ENCODE peak calls at places on chromosomes 7 and 10, in four cellular contexts. H, G, K and M are unnamed samples.

GRCh38 chr7:35250941-35251340 is 3.0 kb downstream of the TBX20 start:
- DNase-seq in H (no peak), G (no peak), K (no peak), M (no peak)

GRCh38 chr7:47313564-47313963 is 268.3 kb downstream of the TNS3 start:
- DNase-seq in H (no peak), G (no peak), K (no peak), M (no peak)

GRCh38 chr7:155223021-155223420 is 74.7 kb upstream of the INSIG1 start:
- DNase-seq in H (no peak), G (no peak), K (no peak), M (no peak)

GRCh38 chr10:72753760-72754231 is 61.9 kb downstream of the MCU start:
- DNase-seq in H (no peak), G (no peak), K (no peak), M (no peak)

GRCh38 chr10:113027574-113028392 is 77.7 kb downstream of the TCF7L2 start:
- DNase-seq in H (no peak), G (no peak), K (no peak), M (no peak)

GRCh38 chr7:13442226-13442625 is 547.2 kb downstream of the ETV1 start:
- DNase-seq in H (no peak), G (no peak), K (no peak), M (no peak)

GRCh38 chr10:73905256-73906018 is 5.5 kb upstream of the PLAU start:
- DNase-seq in H (no peak), G (no peak), K (no peak), M (no peak)

GRCh38 chr7:94974436-94974835 is 67.0 kb downstream of the PPP1R9A start:
- DNase-seq in H (no peak), G (no peak), K (no peak), M (no peak)

GRCh38 chr10:92692085-92692671 is 2.4 kb downstream of the HHEX start:
- DNase-seq in H (no peak), G (no peak), K (no peak), M (no peak)

GRCh38 chr7:98724591-98724990 is 107.5 kb downstream of the NPTX2 start:
- DNase-seq in H (no peak), G (no peak), K (no peak), M (no peak)

GRCh38 chr7:86932038-86932512 is 127.4 kb downstream of the ELAPOR2 start:
- DNase-seq in H (no peak), G (no peak), K (no peak), M (no peak)

GRCh38 chr10:338176-339037 is 203.2 kb downstream of the ZMYND11 start:
- DNase-seq in H (no peak), G (no peak), K (no peak), M (no peak)

GRCh38 chr10:19762026-19762425 is 54.2 kb upstream of the PLXDC2 start:
- DNase-seq in H (no peak), G (no peak), K (no peak), M (no peak)

GRCh38 chr10:31194986-31195385 is 124.0 kb upstream of the ZEB1 start:
- DNase-seq in H (no peak), G (no peak), K (no peak), M (no peak)

GRCh38 chr7:24339575-24339974 is 55.6 kb downstream of the NPY start:
- DNase-seq in H (no peak), G (no peak), K (no peak), M (no peak)

GRCh38 chr7:74364061-74364460 is 74.9 kb downstream of the CLIP2 start:
- DNase-seq in H (no peak), G (no peak), K (no peak), M (no peak)

GRCh38 chr7:23106491-23106800 is 861 bp downstream of the KLHL7 start:
- DNase-seq in H (no peak), G (peak), K (peak), M (no peak)